ENCODE peak calls at places on chromosomes 2 and 18, in four cellular contexts. Z is thyroid gland, M is tibial artery, V is GM04503. R is an unnamed sample.

GRCh38 chr2:169756342-169756741 is 22.7 kb downstream of the KLHL23 start:
- DNase-seq in Z (no peak), M (no peak), V (no peak), R (no peak)

GRCh38 chr2:71683070-71683469 is 229.7 kb downstream of the DYSF start:
- DNase-seq in Z (no peak), M (peak), V (no peak), R (no peak)

GRCh38 chr2:29628882-29629281 is 292.5 kb downstream of the ALK start:
- DNase-seq in Z (peak), M (no peak), V (no peak), R (no peak)

GRCh38 chr2:69070987-69071386 is 58.0 kb downstream of the ANTXR1 start:
- DNase-seq in Z (no peak), M (no peak), V (no peak), R (no peak)

GRCh38 chr2:73856214-73856613 is 27.5 kb downstream of the STAMBP start:
- DNase-seq in Z (no peak), M (no peak), V (peak), R (no peak)

GRCh38 chr2:84958135-84959044 is 12.6 kb upstream of the KCMF1 start:
- DNase-seq in Z (peak), M (peak), V (peak), R (no peak)

GRCh38 chr2:86476092-86476491 is 34.9 kb downstream of the KDM3A start:
- DNase-seq in Z (no peak), M (no peak), V (peak), R (no peak)

GRCh38 chr2:187271825-187272224 is 176.2 kb downstream of the CALCRL start:
- DNase-seq in Z (no peak), M (no peak), V (no peak), R (no peak)

GRCh38 chr18:77517901-77518300 is 268.3 kb downstream of the GALR1 start:
- DNase-seq in Z (no peak), M (no peak), V (no peak), R (no peak)

GRCh38 chr2:238128061-238129040 is 10.1 kb upstream of the KLHL30 start:
- DNase-seq in Z (no peak), M (no peak), V (no peak), R (no peak)

GRCh38 chr2:135637456-135638087 is 104.1 kb upstream of the UBXN4 start:
- DNase-seq in Z (no peak), M (no peak), V (no peak), R (no peak)

GRCh38 chr18:56021136-56021813 is 433.3 kb upstream of the TCF4 start:
- DNase-seq in Z (no peak), M (no peak), V (no peak), R (no peak)

GRCh38 chr2:54503192-54503591 is 47.1 kb downstream of the SPTBN1 start:
- DNase-seq in Z (peak), M (no peak), V (no peak), R (no peak)

GRCh38 chr18:23595610-23596009 is 9.3 kb upstream of the NPC1 start:
- DNase-seq in Z (no peak), M (no peak), V (no peak), R (no peak)

GRCh38 chr2:14524041-14524802 is 108.3 kb upstream of the LRATD1 start:
- DNase-seq in Z (no peak), M (no peak), V (peak), R (no peak)

GRCh38 chr18:76452357-76452756 is 42.7 kb downstream of the ZNF516 start:
- DNase-seq in Z (no peak), M (no peak), V (no peak), R (no peak)

GRCh38 chr2:198004921-198005829 is 200.8 kb downstream of the PLCL1 start:
- DNase-seq in Z (no peak), M (no peak), V (no peak), R (no peak)

GRCh38 chr2:231648579-231649174 is 56.0 kb downstream of the TEX44 start:
- DNase-seq in Z (peak), M (peak), V (no peak), R (peak)

GRCh38 chr2:80711915-80712314 is 407.4 kb upstream of the LRRTM1 start:
- DNase-seq in Z (no peak), M (no peak), V (no peak), R (no peak)